ENCODE peak calls at places on chromosome 7, in four cellular contexts. R is left ventricle myocardium inferior, I is NT2/D1, Z is right lobe of liver. G is an unnamed sample.

GRCh38 chr7:139650429-139651100 is 127.1 kb downstream of the CLEC2L start:
- DNase-seq in R (peak; percentile 42), I (no peak), Z (peak; percentile 44), G (peak; percentile 67)

GRCh38 chr7:92987095-92987494 is 130.7 kb downstream of the SAMD9 start:
- DNase-seq in R (no peak), I (no peak), Z (no peak), G (no peak)

GRCh38 chr7:123741940-123742339 is 6.9 kb downstream of the WASL start:
- DNase-seq in R (no peak), I (no peak), Z (no peak), G (no peak)

GRCh38 chr7:85287126-85287825 is 100.4 kb upstream of the SEMA3D start:
- DNase-seq in R (no peak), I (no peak), Z (no peak), G (no peak)

GRCh38 chr7:157612664-157613561 is 276.1 kb downstream of the DNAJB6 start:
- DNase-seq in R (peak; percentile 40), I (no peak), Z (peak; percentile 42), G (peak; percentile 22)

GRCh38 chr7:47216439-47216838 is 365.5 kb downstream of the TNS3 start:
- DNase-seq in R (no peak), I (no peak), Z (no peak), G (no peak)

GRCh38 chr7:35353481-35353880 is 99.6 kb upstream of the TBX20 start:
- DNase-seq in R (no peak), I (no peak), Z (no peak), G (no peak)

GRCh38 chr7:80924090-80924489 is 5.2 kb upstream of the SEMA3C start:
- DNase-seq in R (no peak), I (no peak), Z (no peak), G (no peak)

GRCh38 chr7:135960709-135961451 is 16.3 kb downstream of the MTPN start:
- DNase-seq in R (no peak), I (no peak), Z (no peak), G (no peak)

GRCh38 chr7:44265733-44266132 is 59.7 kb downstream of the CAMK2B start:
- DNase-seq in R (no peak), I (no peak), Z (no peak), G (no peak)

GRCh38 chr7:132394283-132395003 is 181.8 kb downstream of the PLXNA4 start:
- DNase-seq in R (no peak), I (no peak), Z (no peak), G (no peak)

GRCh38 chr7:37920619-37921339 is at the start of gene EPDR1:
- DNase-seq in R (peak; percentile 43), I (peak; percentile 39), Z (peak; percentile 75), G (peak; percentile 78)

GRCh38 chr7:143884978-143885559 is 16.9 kb downstream of the TCAF1 start:
- DNase-seq in R (peak; percentile 34), I (peak; percentile 90), Z (peak; percentile 34), G (no peak)

GRCh38 chr7:158458096-158458495 is 129.5 kb downstream of the PTPRN2 start:
- DNase-seq in R (no peak), I (no peak), Z (no peak), G (no peak)

GRCh38 chr7:143392875-143393266 is 11.7 kb downstream of the ZYX start:
- DNase-seq in R (no peak), I (no peak), Z (no peak), G (no peak)

GRCh38 chr7:92809397-92810241 is 26.8 kb downstream of the CDK6 start:
- DNase-seq in R (peak; percentile 26), I (no peak), Z (peak; percentile 53), G (peak; percentile 56)

GRCh38 chr7:8433477-8434289 is at the start of gene NXPH1:
- DNase-seq in R (no peak), I (no peak), Z (peak; percentile 26), G (no peak)

GRCh38 chr7:76294344-76295024 is 8.0 kb upstream of the HSPB1 start:
- DNase-seq in R (peak; percentile 98), I (no peak), Z (peak; percentile 95), G (peak; percentile 97)

GRCh38 chr7:111499027-111499426 is 63.3 kb downstream of the IMMP2L start:
- DNase-seq in R (no peak), I (no peak), Z (no peak), G (no peak)

GRCh38 chr7:93476491-93477344 is 97.8 kb downstream of the CALCR start:
- DNase-seq in R (no peak), I (peak; percentile 84), Z (no peak), G (no peak)

GRCh38 chr7:158695726-158696452 is 8.7 kb downstream of the NCAPG2 start:
- DNase-seq in R (peak; percentile 38), I (no peak), Z (peak; percentile 39), G (peak; percentile 78)

GRCh38 chr7:134798155-134798554 is 18.7 kb downstream of the CALD1 start:
- DNase-seq in R (no peak), I (no peak), Z (no peak), G (no peak)

GRCh38 chr7:29337628-29338116 is 143.1 kb downstream of the CHN2 start:
- DNase-seq in R (no peak), I (no peak), Z (no peak), G (no peak)

GRCh38 chr7:4132221-4132620 is 549.9 kb upstream of the FOXK1 start:
- DNase-seq in R (no peak), I (no peak), Z (no peak), G (no peak)

GRCh38 chr7:139441961-139442360 is 41.5 kb downstream of the KLRG2 start:
- DNase-seq in R (no peak), I (no peak), Z (no peak), G (no peak)

GRCh38 chr7:117803476-117803875 is 69.8 kb downstream of the CTTNBP2 start:
- DNase-seq in R (no peak), I (no peak), Z (no peak), G (no peak)

GRCh38 chr7:141158562-141158961 is 84.7 kb downstream of the TMEM178B start:
- DNase-seq in R (no peak), I (peak; percentile 40), Z (no peak), G (peak; percentile 26)

GRCh38 chr7:37901236-37901827 is 15.3 kb downstream of the SFRP4 start:
- DNase-seq in R (no peak), I (peak; percentile 55), Z (no peak), G (no peak)

GRCh38 chr7:50330701-50331100 is 26.2 kb downstream of the IKZF1 start:
- DNase-seq in R (no peak), I (no peak), Z (no peak), G (no peak)

GRCh38 chr7:50332241-50333176 is 28.0 kb downstream of the IKZF1 start:
- DNase-seq in R (no peak), I (no peak), Z (no peak), G (no peak)

GRCh38 chr7:50333266-50333665 is 28.8 kb downstream of the IKZF1 start:
- DNase-seq in R (no peak), I (no peak), Z (no peak), G (no peak)

GRCh38 chr7:50330254-50330653 is 25.7 kb downstream of the IKZF1 start:
- DNase-seq in R (no peak), I (no peak), Z (no peak), G (no peak)

DNA sequence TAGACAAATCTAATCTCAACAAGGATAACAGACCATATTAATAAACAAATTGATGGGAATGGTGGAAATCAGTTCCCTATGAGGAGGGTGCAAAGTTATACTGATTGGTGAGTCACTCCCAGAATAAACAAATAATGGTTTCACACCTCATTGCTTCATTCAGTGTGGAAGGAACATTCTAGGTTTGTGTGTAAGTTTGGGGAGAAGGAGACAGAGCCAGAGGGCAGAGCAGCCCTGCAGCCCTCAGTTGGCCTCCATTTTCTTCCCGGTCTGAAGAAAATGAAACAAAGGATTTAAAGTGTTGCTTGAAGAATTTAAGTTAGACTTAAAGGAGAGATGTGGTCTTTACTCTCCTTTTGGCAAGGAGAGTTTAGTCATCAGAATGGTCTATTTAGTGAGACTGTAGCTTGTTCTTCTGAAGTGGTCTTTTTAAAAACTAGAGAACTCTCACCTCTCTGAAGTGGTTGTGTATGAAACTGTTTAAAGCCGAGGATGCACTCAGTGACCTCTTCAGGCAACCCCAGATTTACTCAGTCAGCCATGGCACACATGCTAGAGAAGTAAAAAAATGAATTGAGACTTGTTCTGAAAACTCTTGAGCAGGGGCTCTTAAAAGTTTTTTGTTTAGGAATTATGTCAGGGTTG is 27.2 kb downstream of the IKZF1 start:
- DNase-seq in R (no peak), I (no peak), Z (no peak), G (no peak)
- H3K4me1 ChIP-seq in R (no peaks in the 10 kb centered on the region), I (peaks cover 5% of the 10 kb centered on the region), Z (no peaks in the 10 kb centered on the region), G (no peaks in the 10 kb centered on the region)

GRCh38 chr7:69739906-69740545 is 141.8 kb downstream of the AUTS2 start:
- DNase-seq in R (peak; percentile 46), I (no peak), Z (no peak), G (peak; percentile 80)
- H3K4me1 ChIP-seq in R (peaks cover 28% of the 10 kb centered on the region), I (peaks cover 6% of the 10 kb centered on the region), Z (no peaks in the 10 kb centered on the region), G (peaks cover 11% of the 10 kb centered on the region)

GRCh38 chr7:27252935-27253333 is 10.3 kb downstream of the EVX1 start:
- DNase-seq in R (no peak), I (no peak), Z (no peak), G (no peak)

GRCh38 chr7:27248911-27249723 is 6.5 kb downstream of the EVX1 start:
- DNase-seq in R (no peak), I (no peak), Z (no peak), G (no peak)

GRCh38 chr7:27249724-27250636 is 7.4 kb downstream of the EVX1 start:
- DNase-seq in R (no peak), I (no peak), Z (no peak), G (no peak)

GRCh38 chr7:27251513-27252306 is 9.1 kb downstream of the EVX1 start:
- DNase-seq in R (no peak), I (no peak), Z (no peak), G (no peak)

DNA sequence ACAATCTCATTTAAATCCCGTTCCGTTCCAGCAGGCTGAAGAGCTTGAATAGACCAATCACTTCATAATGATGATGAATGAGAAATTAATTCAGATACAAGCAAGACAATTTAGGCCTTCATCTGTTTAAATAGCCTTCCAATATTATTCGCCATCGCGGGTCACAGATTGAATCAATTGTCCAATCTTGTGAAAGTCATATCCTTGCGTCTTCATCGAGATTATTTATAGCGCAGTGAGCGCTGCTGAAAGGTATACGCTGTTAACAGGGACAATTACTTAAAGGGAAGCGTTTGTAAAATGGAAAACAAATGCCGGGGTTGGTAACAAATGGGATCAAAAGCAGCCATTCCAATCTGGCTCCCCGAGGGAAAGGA is 8.5 kb downstream of the EVX1 start:
- DNase-seq in R (no peak), I (no peak), Z (no peak), G (no peak)
- H3K4me1 ChIP-seq in R (peaks cover 17% of the 10 kb centered on the region), I (peaks cover 6% of the 10 kb centered on the region), Z (no peaks in the 10 kb centered on the region), G (no peaks in the 10 kb centered on the region)

GRCh38 chr7:96826089-96826488 is 116.4 kb upstream of the SEM1 start:
- DNase-seq in R (no peak), I (no peak), Z (no peak), G (no peak)

GRCh38 chr7:96832107-96832506 is 122.5 kb upstream of the SEM1 start:
- DNase-seq in R (no peak), I (no peak), Z (no peak), G (no peak)

GRCh38 chr7:96831446-96831845 is 121.8 kb upstream of the SEM1 start:
- DNase-seq in R (no peak), I (no peak), Z (no peak), G (no peak)

GRCh38 chr7:96825285-96825684 is 115.6 kb upstream of the SEM1 start:
- DNase-seq in R (no peak), I (no peak), Z (no peak), G (no peak)

DNA sequence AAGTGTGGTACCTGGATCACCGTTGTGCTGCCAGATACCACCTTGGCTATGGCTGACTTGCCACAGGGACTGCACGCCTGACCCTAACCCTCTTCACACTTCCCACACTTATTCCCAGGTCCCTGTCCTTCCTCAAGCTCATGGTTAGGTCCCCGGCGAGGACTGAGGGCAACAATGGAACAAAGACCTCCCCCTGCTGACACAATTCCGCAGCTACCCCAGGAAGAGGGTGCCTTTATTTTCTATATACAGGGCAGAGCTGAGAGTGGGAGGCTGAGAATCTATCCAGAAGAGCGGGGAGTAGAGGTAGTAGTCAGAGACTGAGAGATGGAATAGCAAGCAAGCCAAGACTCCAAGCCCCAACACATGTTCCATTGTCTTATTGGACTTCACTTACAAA is 118.1 kb upstream of the SEM1 start:
- DNase-seq in R (no peak), I (peak; percentile 1), Z (no peak), G (no peak)
- H3K4me1 ChIP-seq in R (no peaks in the 10 kb centered on the region), I (no peaks in the 10 kb centered on the region), Z (no peaks in the 10 kb centered on the region), G (no peaks in the 10 kb centered on the region)